ENCODE peak calls at places on chromosomes 13 and 19, in ten cellular contexts. One of them, this sample, is unnamed.

GRCh38 chr13:44618326-44618725 is 42.2 kb upstream of the TSC22D1 start:
- DNase-seq in cardiac muscle cell: no peak
- DNase-seq in posterior vena cava: no peak
- DNase-seq in left ventricle myocardium inferior: no peak
- DNase-seq in cardiac fibroblast: peak; percentile 16
- DNase-seq in stimulated activated CD4-positive, alpha-beta T cell treated with anti-CD3 and anti-CD28 coated beads, Interleukin-12 subunit alpha, Interleukin-12 subunit beta, amount 100 ng/mL, for 48 hours: no peak
- DNase-seq in retina: no peak
- DNase-seq in IMR-90: peak; percentile 44
- DNase-seq in progenitor cell of endocrine pancreas: no peak
- DNase-seq in amygdala: no peak
- DNase-seq in this sample: no peak

GRCh38 chr19:5913739-5914357 is at the start of gene CAPS:
- DNase-seq in cardiac muscle cell: no peak
- DNase-seq in posterior vena cava: no peak
- DNase-seq in left ventricle myocardium inferior: peak; percentile 60
- DNase-seq in cardiac fibroblast: peak; percentile 82
- DNase-seq in stimulated activated CD4-positive, alpha-beta T cell treated with anti-CD3 and anti-CD28 coated beads, Interleukin-12 subunit alpha, Interleukin-12 subunit beta, amount 100 ng/mL, for 48 hours: no peak
- DNase-seq in retina: no peak
- DNase-seq in IMR-90: peak; percentile 23
- DNase-seq in progenitor cell of endocrine pancreas: no peak
- DNase-seq in amygdala: no peak
- DNase-seq in this sample: no peak

GRCh38 chr13:111130111-111130508 is 15.0 kb downstream of the ARHGEF7 start:
- DNase-seq in cardiac muscle cell: no peak
- DNase-seq in posterior vena cava: no peak
- DNase-seq in left ventricle myocardium inferior: no peak
- DNase-seq in cardiac fibroblast: no peak
- DNase-seq in stimulated activated CD4-positive, alpha-beta T cell treated with anti-CD3 and anti-CD28 coated beads, Interleukin-12 subunit alpha, Interleukin-12 subunit beta, amount 100 ng/mL, for 48 hours: no peak
- DNase-seq in retina: no peak
- DNase-seq in IMR-90: no peak
- DNase-seq in progenitor cell of endocrine pancreas: no peak
- DNase-seq in amygdala: no peak
- DNase-seq in this sample: no peak

GRCh38 chr19:5281588-5281987 is 59.0 kb downstream of the PTPRS start:
- DNase-seq in cardiac muscle cell: no peak
- DNase-seq in posterior vena cava: peak; percentile 94
- DNase-seq in left ventricle myocardium inferior: peak; percentile 84
- DNase-seq in cardiac fibroblast: peak; percentile 68
- DNase-seq in stimulated activated CD4-positive, alpha-beta T cell treated with anti-CD3 and anti-CD28 coated beads, Interleukin-12 subunit alpha, Interleukin-12 subunit beta, amount 100 ng/mL, for 48 hours: no peak
- DNase-seq in retina: no peak
- DNase-seq in IMR-90: no peak
- DNase-seq in progenitor cell of endocrine pancreas: no peak
- DNase-seq in amygdala: no peak
- DNase-seq in this sample: no peak

GRCh38 chr13:112722433-112723250 is 32.8 kb downstream of the ATP11A start:
- DNase-seq in cardiac muscle cell: peak; percentile 80
- DNase-seq in posterior vena cava: peak; percentile 79
- DNase-seq in left ventricle myocardium inferior: peak; percentile 55
- DNase-seq in cardiac fibroblast: peak; percentile 95
- DNase-seq in stimulated activated CD4-positive, alpha-beta T cell treated with anti-CD3 and anti-CD28 coated beads, Interleukin-12 subunit alpha, Interleukin-12 subunit beta, amount 100 ng/mL, for 48 hours: no peak
- DNase-seq in retina: no peak
- DNase-seq in IMR-90: peak; percentile 98
- DNase-seq in progenitor cell of endocrine pancreas: no peak
- DNase-seq in amygdala: no peak
- DNase-seq in this sample: no peak

GRCh38 chr13:44734204-44734707 is 158.1 kb upstream of the TSC22D1 start:
- DNase-seq in cardiac muscle cell: no peak
- DNase-seq in posterior vena cava: no peak
- DNase-seq in left ventricle myocardium inferior: peak; percentile 51
- DNase-seq in cardiac fibroblast: peak; percentile 70
- DNase-seq in stimulated activated CD4-positive, alpha-beta T cell treated with anti-CD3 and anti-CD28 coated beads, Interleukin-12 subunit alpha, Interleukin-12 subunit beta, amount 100 ng/mL, for 48 hours: no peak
- DNase-seq in retina: no peak
- DNase-seq in IMR-90: peak; percentile 34
- DNase-seq in progenitor cell of endocrine pancreas: no peak
- DNase-seq in amygdala: no peak
- DNase-seq in this sample: no peak

GRCh38 chr13:99523838-99524237 is 22.6 kb downstream of the TM9SF2 start:
- DNase-seq in cardiac muscle cell: no peak
- DNase-seq in posterior vena cava: no peak
- DNase-seq in left ventricle myocardium inferior: no peak
- DNase-seq in cardiac fibroblast: no peak
- DNase-seq in stimulated activated CD4-positive, alpha-beta T cell treated with anti-CD3 and anti-CD28 coated beads, Interleukin-12 subunit alpha, Interleukin-12 subunit beta, amount 100 ng/mL, for 48 hours: no peak
- DNase-seq in retina: no peak
- DNase-seq in IMR-90: no peak
- DNase-seq in progenitor cell of endocrine pancreas: no peak
- DNase-seq in amygdala: no peak
- DNase-seq in this sample: no peak

GRCh38 chr13:28494861-28495585 is at the start of gene FLT1:
- DNase-seq in cardiac muscle cell: peak; percentile 71
- DNase-seq in posterior vena cava: peak; percentile 87
- DNase-seq in left ventricle myocardium inferior: peak; percentile 77
- DNase-seq in cardiac fibroblast: peak; percentile 44
- DNase-seq in stimulated activated CD4-positive, alpha-beta T cell treated with anti-CD3 and anti-CD28 coated beads, Interleukin-12 subunit alpha, Interleukin-12 subunit beta, amount 100 ng/mL, for 48 hours: peak; percentile 43
- DNase-seq in retina: peak; percentile 71
- DNase-seq in IMR-90: peak; percentile 38
- DNase-seq in progenitor cell of endocrine pancreas: peak; percentile 27
- DNase-seq in amygdala: no peak
- DNase-seq in this sample: peak; percentile 10

GRCh38 chr13:67395577-67395976 is 165.4 kb upstream of the PCDH9 start:
- DNase-seq in cardiac muscle cell: no peak
- DNase-seq in posterior vena cava: no peak
- DNase-seq in left ventricle myocardium inferior: no peak
- DNase-seq in cardiac fibroblast: no peak
- DNase-seq in stimulated activated CD4-positive, alpha-beta T cell treated with anti-CD3 and anti-CD28 coated beads, Interleukin-12 subunit alpha, Interleukin-12 subunit beta, amount 100 ng/mL, for 48 hours: no peak
- DNase-seq in retina: no peak
- DNase-seq in IMR-90: no peak
- DNase-seq in progenitor cell of endocrine pancreas: no peak
- DNase-seq in amygdala: no peak
- DNase-seq in this sample: no peak

GRCh38 chr13:94323746-94324408 is 155.6 kb downstream of the DCT start:
- DNase-seq in cardiac muscle cell: no peak
- DNase-seq in posterior vena cava: no peak
- DNase-seq in left ventricle myocardium inferior: no peak
- DNase-seq in cardiac fibroblast: no peak
- DNase-seq in stimulated activated CD4-positive, alpha-beta T cell treated with anti-CD3 and anti-CD28 coated beads, Interleukin-12 subunit alpha, Interleukin-12 subunit beta, amount 100 ng/mL, for 48 hours: no peak
- DNase-seq in retina: no peak
- DNase-seq in IMR-90: no peak
- DNase-seq in progenitor cell of endocrine pancreas: no peak
- DNase-seq in amygdala: no peak
- DNase-seq in this sample: peak; percentile 6

GRCh38 chr13:36345438-36346221 is 564 bp downstream of the SPART start:
- DNase-seq in cardiac muscle cell: peak; percentile 47
- DNase-seq in posterior vena cava: peak; percentile 92
- DNase-seq in left ventricle myocardium inferior: peak; percentile 62
- DNase-seq in cardiac fibroblast: peak; percentile 93
- DNase-seq in stimulated activated CD4-positive, alpha-beta T cell treated with anti-CD3 and anti-CD28 coated beads, Interleukin-12 subunit alpha, Interleukin-12 subunit beta, amount 100 ng/mL, for 48 hours: peak; percentile 9
- DNase-seq in retina: peak; percentile 82
- DNase-seq in IMR-90: peak; percentile 92
- DNase-seq in progenitor cell of endocrine pancreas: peak; percentile 32
- DNase-seq in amygdala: peak; percentile 46
- DNase-seq in this sample: peak; percentile 3

GRCh38 chr19:7670150-7670784 is 1.4 kb downstream of the RETN start:
- DNase-seq in cardiac muscle cell: peak; percentile 42
- DNase-seq in posterior vena cava: no peak
- DNase-seq in left ventricle myocardium inferior: no peak
- DNase-seq in cardiac fibroblast: no peak
- DNase-seq in stimulated activated CD4-positive, alpha-beta T cell treated with anti-CD3 and anti-CD28 coated beads, Interleukin-12 subunit alpha, Interleukin-12 subunit beta, amount 100 ng/mL, for 48 hours: no peak
- DNase-seq in retina: peak; percentile 79
- DNase-seq in IMR-90: no peak
- DNase-seq in progenitor cell of endocrine pancreas: no peak
- DNase-seq in amygdala: no peak
- DNase-seq in this sample: no peak

GRCh38 chr13:94362411-94362909 is 117.0 kb downstream of the DCT start:
- DNase-seq in cardiac muscle cell: peak; percentile 80
- DNase-seq in posterior vena cava: no peak
- DNase-seq in left ventricle myocardium inferior: no peak
- DNase-seq in cardiac fibroblast: peak; percentile 92
- DNase-seq in stimulated activated CD4-positive, alpha-beta T cell treated with anti-CD3 and anti-CD28 coated beads, Interleukin-12 subunit alpha, Interleukin-12 subunit beta, amount 100 ng/mL, for 48 hours: peak; percentile 72
- DNase-seq in retina: peak; percentile 87
- DNase-seq in IMR-90: peak; percentile 95
- DNase-seq in progenitor cell of endocrine pancreas: peak; percentile 59
- DNase-seq in amygdala: peak; percentile 53
- DNase-seq in this sample: peak; percentile 66

GRCh38 chr19:58396691-58397532 is 1.5 kb downstream of the RNF225 start:
- DNase-seq in cardiac muscle cell: no peak
- DNase-seq in posterior vena cava: no peak
- DNase-seq in left ventricle myocardium inferior: no peak
- DNase-seq in cardiac fibroblast: no peak
- DNase-seq in stimulated activated CD4-positive, alpha-beta T cell treated with anti-CD3 and anti-CD28 coated beads, Interleukin-12 subunit alpha, Interleukin-12 subunit beta, amount 100 ng/mL, for 48 hours: no peak
- DNase-seq in retina: peak; percentile 52
- DNase-seq in IMR-90: no peak
- DNase-seq in progenitor cell of endocrine pancreas: no peak
- DNase-seq in amygdala: no peak
- DNase-seq in this sample: no peak

GRCh38 chr13:40629678-40630384 is 36.6 kb downstream of the FOXO1 start:
- DNase-seq in cardiac muscle cell: no peak
- DNase-seq in posterior vena cava: no peak
- DNase-seq in left ventricle myocardium inferior: no peak
- DNase-seq in cardiac fibroblast: no peak
- DNase-seq in stimulated activated CD4-positive, alpha-beta T cell treated with anti-CD3 and anti-CD28 coated beads, Interleukin-12 subunit alpha, Interleukin-12 subunit beta, amount 100 ng/mL, for 48 hours: no peak
- DNase-seq in retina: no peak
- DNase-seq in IMR-90: no peak
- DNase-seq in progenitor cell of endocrine pancreas: no peak
- DNase-seq in amygdala: no peak
- DNase-seq in this sample: no peak

GRCh38 chr19:13066933-13067831 is 35.5 kb downstream of the LYL1 start:
- DNase-seq in cardiac muscle cell: no peak
- DNase-seq in posterior vena cava: no peak
- DNase-seq in left ventricle myocardium inferior: no peak
- DNase-seq in cardiac fibroblast: peak; percentile 30
- DNase-seq in stimulated activated CD4-positive, alpha-beta T cell treated with anti-CD3 and anti-CD28 coated beads, Interleukin-12 subunit alpha, Interleukin-12 subunit beta, amount 100 ng/mL, for 48 hours: no peak
- DNase-seq in retina: no peak
- DNase-seq in IMR-90: no peak
- DNase-seq in progenitor cell of endocrine pancreas: no peak
- DNase-seq in amygdala: no peak
- DNase-seq in this sample: no peak

GRCh38 chr19:39052243-39052746 is 19.9 kb upstream of the FBXO27 start:
- DNase-seq in cardiac muscle cell: peak; percentile 71
- DNase-seq in posterior vena cava: peak; percentile 84
- DNase-seq in left ventricle myocardium inferior: peak; percentile 30
- DNase-seq in cardiac fibroblast: peak; percentile 74
- DNase-seq in stimulated activated CD4-positive, alpha-beta T cell treated with anti-CD3 and anti-CD28 coated beads, Interleukin-12 subunit alpha, Interleukin-12 subunit beta, amount 100 ng/mL, for 48 hours: peak; percentile 48
- DNase-seq in retina: peak; percentile 68
- DNase-seq in IMR-90: peak; percentile 58
- DNase-seq in progenitor cell of endocrine pancreas: peak; percentile 41
- DNase-seq in amygdala: peak; percentile 82
- DNase-seq in this sample: peak; percentile 33

GRCh38 chr13:29849071-29849541 is 1.3 kb downstream of the UBL3 start:
- DNase-seq in cardiac muscle cell: peak; percentile 35
- DNase-seq in posterior vena cava: no peak
- DNase-seq in left ventricle myocardium inferior: no peak
- DNase-seq in cardiac fibroblast: peak; percentile 22
- DNase-seq in stimulated activated CD4-positive, alpha-beta T cell treated with anti-CD3 and anti-CD28 coated beads, Interleukin-12 subunit alpha, Interleukin-12 subunit beta, amount 100 ng/mL, for 48 hours: no peak
- DNase-seq in retina: no peak
- DNase-seq in IMR-90: peak; percentile 22
- DNase-seq in progenitor cell of endocrine pancreas: no peak
- DNase-seq in amygdala: peak; percentile 18
- DNase-seq in this sample: peak; percentile 25

GRCh38 chr19:2648528-2648937 is 54.0 kb downstream of the GNG7 start:
- DNase-seq in cardiac muscle cell: peak; percentile 76
- DNase-seq in posterior vena cava: peak; percentile 92
- DNase-seq in left ventricle myocardium inferior: peak; percentile 69
- DNase-seq in cardiac fibroblast: peak; percentile 85
- DNase-seq in stimulated activated CD4-positive, alpha-beta T cell treated with anti-CD3 and anti-CD28 coated beads, Interleukin-12 subunit alpha, Interleukin-12 subunit beta, amount 100 ng/mL, for 48 hours: peak; percentile 80
- DNase-seq in retina: peak; percentile 68
- DNase-seq in IMR-90: peak; percentile 74
- DNase-seq in progenitor cell of endocrine pancreas: peak; percentile 56
- DNase-seq in amygdala: peak; percentile 48
- DNase-seq in this sample: peak; percentile 73